ENCODE peak calls at places on chromosome X, in four cellular contexts. One of them, this sample, is unnamed.

GRCh38 chrX:69045616-69046345 is 119.5 kb downstream of the PJA1 start:
- DNase-seq in foreskin keratinocyte: no peak
- DNase-seq in mesothelial cell of epicardium: peak
- DNase-seq in AG08395: no peak
- DNase-seq in this sample: no peak

GRCh38 chrX:49041683-49042529 is 1.3 kb downstream of the TFE3 start:
- DNase-seq in foreskin keratinocyte: no peak
- DNase-seq in mesothelial cell of epicardium: no peak
- DNase-seq in AG08395: no peak
- DNase-seq in this sample: no peak

GRCh38 chrX:16578218-16578617 is 71.7 kb upstream of the S100G start:
- DNase-seq in foreskin keratinocyte: no peak
- DNase-seq in mesothelial cell of epicardium: no peak
- DNase-seq in AG08395: peak
- DNase-seq in this sample: no peak

GRCh38 chrX:68193234-68193633 is 240.1 kb downstream of the OPHN1 start:
- DNase-seq in foreskin keratinocyte: no peak
- DNase-seq in mesothelial cell of epicardium: no peak
- DNase-seq in AG08395: no peak
- DNase-seq in this sample: no peak

GRCh38 chrX:10014462-10015373 is 47.6 kb downstream of the CLDN34 start:
- DNase-seq in foreskin keratinocyte: peak
- DNase-seq in mesothelial cell of epicardium: peak
- DNase-seq in AG08395: peak
- DNase-seq in this sample: peak

GRCh38 chrX:31374786-31375185 is 302.9 kb upstream of the FTHL17 start:
- DNase-seq in foreskin keratinocyte: no peak
- DNase-seq in mesothelial cell of epicardium: no peak
- DNase-seq in AG08395: no peak
- DNase-seq in this sample: no peak

GRCh38 chrX:56228914-56229313 is 3.2 kb upstream of the KLF8 start:
- DNase-seq in foreskin keratinocyte: no peak
- DNase-seq in mesothelial cell of epicardium: no peak
- DNase-seq in AG08395: no peak
- DNase-seq in this sample: no peak

GRCh38 chrX:19799319-19800182 is 87.8 kb downstream of the SH3KBP1 start:
- DNase-seq in foreskin keratinocyte: no peak
- DNase-seq in mesothelial cell of epicardium: no peak
- DNase-seq in AG08395: peak
- DNase-seq in this sample: no peak

GRCh38 chrX:20053537-20053936 is 62.7 kb upstream of the BCLAF3 start:
- DNase-seq in foreskin keratinocyte: no peak
- DNase-seq in mesothelial cell of epicardium: no peak
- DNase-seq in AG08395: no peak
- DNase-seq in this sample: no peak

GRCh38 chrX:66024570-66024969 is 15.3 kb downstream of the VSIG4 start:
- DNase-seq in foreskin keratinocyte: no peak
- DNase-seq in mesothelial cell of epicardium: no peak
- DNase-seq in AG08395: no peak
- DNase-seq in this sample: no peak

GRCh38 chrX:104126856-104127255 is 14.5 kb downstream of the ZCCHC18 start:
- DNase-seq in foreskin keratinocyte: no peak
- DNase-seq in mesothelial cell of epicardium: no peak
- DNase-seq in AG08395: no peak
- DNase-seq in this sample: no peak

GRCh38 chrX:48021026-48021900 is 14.5 kb downstream of the SPACA5 start:
- DNase-seq in foreskin keratinocyte: peak
- DNase-seq in mesothelial cell of epicardium: peak
- DNase-seq in AG08395: peak
- DNase-seq in this sample: peak

GRCh38 chrX:84415155-84415554 is 87.1 kb downstream of the HDX start:
- DNase-seq in foreskin keratinocyte: no peak
- DNase-seq in mesothelial cell of epicardium: no peak
- DNase-seq in AG08395: no peak
- DNase-seq in this sample: no peak

GRCh38 chrX:129534816-129535578 is 5.1 kb upstream of the OCRL start:
- DNase-seq in foreskin keratinocyte: peak
- DNase-seq in mesothelial cell of epicardium: no peak
- DNase-seq in AG08395: peak
- DNase-seq in this sample: no peak

GRCh38 chrX:8815460-8816065 is 14.4 kb upstream of the FAM9A start:
- DNase-seq in foreskin keratinocyte: no peak
- DNase-seq in mesothelial cell of epicardium: no peak
- DNase-seq in AG08395: peak
- DNase-seq in this sample: no peak

GRCh38 chrX:107118322-107119147 is at the start of gene RBM41:
- DNase-seq in foreskin keratinocyte: peak
- DNase-seq in mesothelial cell of epicardium: peak
- DNase-seq in AG08395: peak
- DNase-seq in this sample: no peak

GRCh38 chrX:107713205-107714195 is 62.1 kb downstream of the TSC22D3 start:
- DNase-seq in foreskin keratinocyte: no peak
- DNase-seq in mesothelial cell of epicardium: no peak
- DNase-seq in AG08395: no peak
- DNase-seq in this sample: no peak

GRCh38 chrX:13778916-13779315 is 38.0 kb downstream of the GPM6B start:
- DNase-seq in foreskin keratinocyte: no peak
- DNase-seq in mesothelial cell of epicardium: no peak
- DNase-seq in AG08395: peak
- DNase-seq in this sample: no peak

GRCh38 chrX:115333446-115333845 is 43.9 kb downstream of the LUZP4 start:
- DNase-seq in foreskin keratinocyte: no peak
- DNase-seq in mesothelial cell of epicardium: no peak
- DNase-seq in AG08395: no peak
- DNase-seq in this sample: no peak

GRCh38 chrX:37872303-37872655 is 24.9 kb upstream of the DYNLT3 start:
- DNase-seq in foreskin keratinocyte: no peak
- DNase-seq in mesothelial cell of epicardium: no peak
- DNase-seq in AG08395: no peak
- DNase-seq in this sample: no peak

GRCh38 chrX:13404364-13404763 is 84.5 kb upstream of the ATXN3L start:
- DNase-seq in foreskin keratinocyte: no peak
- DNase-seq in mesothelial cell of epicardium: no peak
- DNase-seq in AG08395: no peak
- DNase-seq in this sample: no peak

GRCh38 chrX:135951291-135951690 is 22.5 kb downstream of the MMGT1 start:
- DNase-seq in foreskin keratinocyte: no peak
- DNase-seq in mesothelial cell of epicardium: no peak
- DNase-seq in AG08395: no peak
- DNase-seq in this sample: no peak

GRCh38 chrX:153951683-153952372 is 7.4 kb upstream of the RENBP start:
- DNase-seq in foreskin keratinocyte: no peak
- DNase-seq in mesothelial cell of epicardium: no peak
- DNase-seq in AG08395: no peak
- DNase-seq in this sample: no peak

GRCh38 chrX:24561121-24561520 is 86.0 kb downstream of the PCYT1B start:
- DNase-seq in foreskin keratinocyte: no peak
- DNase-seq in mesothelial cell of epicardium: no peak
- DNase-seq in AG08395: peak
- DNase-seq in this sample: peak

GRCh38 chrX:101415180-101416130 is 7.4 kb downstream of the HNRNPH2 start:
- DNase-seq in foreskin keratinocyte: no peak
- DNase-seq in mesothelial cell of epicardium: no peak
- DNase-seq in AG08395: peak
- DNase-seq in this sample: no peak

GRCh38 chrX:131199086-131199485 is 90.0 kb downstream of the IGSF1 start:
- DNase-seq in foreskin keratinocyte: no peak
- DNase-seq in mesothelial cell of epicardium: no peak
- DNase-seq in AG08395: no peak
- DNase-seq in this sample: no peak

GRCh38 chrX:63508668-63509067 is 157.5 kb upstream of the SPIN4 start:
- DNase-seq in foreskin keratinocyte: no peak
- DNase-seq in mesothelial cell of epicardium: no peak
- DNase-seq in AG08395: no peak
- DNase-seq in this sample: no peak

GRCh38 chrX:131399692-131400428 is 110.8 kb upstream of the IGSF1 start:
- DNase-seq in foreskin keratinocyte: no peak
- DNase-seq in mesothelial cell of epicardium: no peak
- DNase-seq in AG08395: no peak
- DNase-seq in this sample: no peak

GRCh38 chrX:69263421-69263820 is 98.2 kb upstream of the PJA1 start:
- DNase-seq in foreskin keratinocyte: no peak
- DNase-seq in mesothelial cell of epicardium: no peak
- DNase-seq in AG08395: no peak
- DNase-seq in this sample: no peak

GRCh38 chrX:134868766-134869495 is 121.9 kb upstream of the SMIM10 start:
- DNase-seq in foreskin keratinocyte: peak
- DNase-seq in mesothelial cell of epicardium: no peak
- DNase-seq in AG08395: peak
- DNase-seq in this sample: no peak

This sample was measured in 8988T.